ENCODE peak calls at places on chromosome 15, in seven cellular contexts. One of them, this sample, is unnamed.

GRCh38 chr15:39515765-39516164 is 65.1 kb upstream of the THBS1 start:
- DNase-seq in CD8-positive, alpha-beta T cell: no peak
- DNase-seq in AG10803: no peak
- DNase-seq in choroid plexus epithelial cell: no peak
- DNase-seq in cardiac muscle cell: no peak
- DNase-seq in fibroblast of pulmonary artery: no peak
- DNase-seq in neural progenitor cell: no peak
- DNase-seq in this sample: no peak

GRCh38 chr15:81263477-81263876 is 60.5 kb downstream of the STARD5 start:
- DNase-seq in CD8-positive, alpha-beta T cell: no peak
- DNase-seq in AG10803: no peak
- DNase-seq in choroid plexus epithelial cell: no peak
- DNase-seq in cardiac muscle cell: no peak
- DNase-seq in fibroblast of pulmonary artery: no peak
- DNase-seq in neural progenitor cell: no peak
- DNase-seq in this sample: no peak

GRCh38 chr15:67917037-67917436 is 77.2 kb upstream of the RNU6-1 start:
- DNase-seq in CD8-positive, alpha-beta T cell: no peak
- DNase-seq in AG10803: no peak
- DNase-seq in choroid plexus epithelial cell: no peak
- DNase-seq in cardiac muscle cell: no peak
- DNase-seq in fibroblast of pulmonary artery: no peak
- DNase-seq in neural progenitor cell: peak; percentile 14
- DNase-seq in this sample: no peak

GRCh38 chr15:55327392-55327791 is 8.4 kb downstream of the PIGB start:
- DNase-seq in CD8-positive, alpha-beta T cell: no peak
- DNase-seq in AG10803: no peak
- DNase-seq in choroid plexus epithelial cell: no peak
- DNase-seq in cardiac muscle cell: no peak
- DNase-seq in fibroblast of pulmonary artery: no peak
- DNase-seq in neural progenitor cell: no peak
- DNase-seq in this sample: no peak

GRCh38 chr15:48458876-48459275 is 127.6 kb downstream of the DUT start:
- DNase-seq in CD8-positive, alpha-beta T cell: no peak
- DNase-seq in AG10803: peak; percentile 84
- DNase-seq in choroid plexus epithelial cell: no peak
- DNase-seq in cardiac muscle cell: no peak
- DNase-seq in fibroblast of pulmonary artery: no peak
- DNase-seq in neural progenitor cell: no peak
- DNase-seq in this sample: no peak

GRCh38 chr15:65058394-65059368 is 9.1 kb downstream of the RASL12 start:
- DNase-seq in CD8-positive, alpha-beta T cell: no peak
- DNase-seq in AG10803: no peak
- DNase-seq in choroid plexus epithelial cell: no peak
- DNase-seq in cardiac muscle cell: no peak
- DNase-seq in fibroblast of pulmonary artery: no peak
- DNase-seq in neural progenitor cell: no peak
- DNase-seq in this sample: no peak

GRCh38 chr15:92958105-92958504 is 58.0 kb downstream of the CHD2 start:
- DNase-seq in CD8-positive, alpha-beta T cell: peak; percentile 38
- DNase-seq in AG10803: peak; percentile 46
- DNase-seq in choroid plexus epithelial cell: peak; percentile 55
- DNase-seq in cardiac muscle cell: peak; percentile 34
- DNase-seq in fibroblast of pulmonary artery: no peak
- DNase-seq in neural progenitor cell: no peak
- DNase-seq in this sample: peak; percentile 69

GRCh38 chr15:73918784-73919183 is 7.5 kb upstream of the LOXL1 start:
- DNase-seq in CD8-positive, alpha-beta T cell: no peak
- DNase-seq in AG10803: no peak
- DNase-seq in choroid plexus epithelial cell: no peak
- DNase-seq in cardiac muscle cell: no peak
- DNase-seq in fibroblast of pulmonary artery: no peak
- DNase-seq in neural progenitor cell: no peak
- DNase-seq in this sample: no peak

GRCh38 chr15:32152574-32152973 is 122.3 kb downstream of the CHRNA7 start:
- DNase-seq in CD8-positive, alpha-beta T cell: no peak
- DNase-seq in AG10803: no peak
- DNase-seq in choroid plexus epithelial cell: no peak
- DNase-seq in cardiac muscle cell: no peak
- DNase-seq in fibroblast of pulmonary artery: no peak
- DNase-seq in neural progenitor cell: no peak
- DNase-seq in this sample: no peak

GRCh38 chr15:36234743-36235142 is 344.7 kb upstream of the CDIN1 start:
- DNase-seq in CD8-positive, alpha-beta T cell: no peak
- DNase-seq in AG10803: no peak
- DNase-seq in choroid plexus epithelial cell: no peak
- DNase-seq in cardiac muscle cell: no peak
- DNase-seq in fibroblast of pulmonary artery: no peak
- DNase-seq in neural progenitor cell: no peak
- DNase-seq in this sample: no peak

GRCh38 chr15:91592586-91592985 is 260.9 kb upstream of the SLCO3A1 start:
- DNase-seq in CD8-positive, alpha-beta T cell: no peak
- DNase-seq in AG10803: no peak
- DNase-seq in choroid plexus epithelial cell: no peak
- DNase-seq in cardiac muscle cell: no peak
- DNase-seq in fibroblast of pulmonary artery: no peak
- DNase-seq in neural progenitor cell: no peak
- DNase-seq in this sample: no peak

GRCh38 chr15:36313021-36313420 is 266.4 kb upstream of the CDIN1 start:
- DNase-seq in CD8-positive, alpha-beta T cell: no peak
- DNase-seq in AG10803: peak; percentile 21
- DNase-seq in choroid plexus epithelial cell: no peak
- DNase-seq in cardiac muscle cell: no peak
- DNase-seq in fibroblast of pulmonary artery: no peak
- DNase-seq in neural progenitor cell: no peak
- DNase-seq in this sample: peak; percentile 26

GRCh38 chr15:31365655-31366127 is 39.1 kb downstream of the KLF13 start:
- DNase-seq in CD8-positive, alpha-beta T cell: peak; percentile 84
- DNase-seq in AG10803: peak; percentile 84
- DNase-seq in choroid plexus epithelial cell: peak; percentile 95
- DNase-seq in cardiac muscle cell: peak; percentile 97
- DNase-seq in fibroblast of pulmonary artery: peak; percentile 92
- DNase-seq in neural progenitor cell: peak; percentile 82
- DNase-seq in this sample: peak; percentile 75

GRCh38 chr15:62940755-62941361 is 101.7 kb upstream of the TPM1 start:
- DNase-seq in CD8-positive, alpha-beta T cell: no peak
- DNase-seq in AG10803: peak; percentile 93
- DNase-seq in choroid plexus epithelial cell: peak; percentile 96
- DNase-seq in cardiac muscle cell: peak; percentile 88
- DNase-seq in fibroblast of pulmonary artery: peak; percentile 92
- DNase-seq in neural progenitor cell: no peak
- DNase-seq in this sample: peak; percentile 97

GRCh38 chr15:53384417-53384816 is 375.0 kb downstream of the WDR72 start:
- DNase-seq in CD8-positive, alpha-beta T cell: no peak
- DNase-seq in AG10803: no peak
- DNase-seq in choroid plexus epithelial cell: no peak
- DNase-seq in cardiac muscle cell: no peak
- DNase-seq in fibroblast of pulmonary artery: no peak
- DNase-seq in neural progenitor cell: peak; percentile 25
- DNase-seq in this sample: no peak

GRCh38 chr15:95407534-95407933 is 923.0 kb upstream of the NR2F2 start:
- DNase-seq in CD8-positive, alpha-beta T cell: no peak
- DNase-seq in AG10803: no peak
- DNase-seq in choroid plexus epithelial cell: no peak
- DNase-seq in cardiac muscle cell: no peak
- DNase-seq in fibroblast of pulmonary artery: no peak
- DNase-seq in neural progenitor cell: no peak
- DNase-seq in this sample: no peak

GRCh38 chr15:57391537-57391936 is 15.2 kb downstream of the CGNL1 start:
- DNase-seq in CD8-positive, alpha-beta T cell: no peak
- DNase-seq in AG10803: no peak
- DNase-seq in choroid plexus epithelial cell: no peak
- DNase-seq in cardiac muscle cell: no peak
- DNase-seq in fibroblast of pulmonary artery: no peak
- DNase-seq in neural progenitor cell: no peak
- DNase-seq in this sample: no peak

GRCh38 chr15:98657721-98658120 is 9.4 kb downstream of the IGF1R start:
- DNase-seq in CD8-positive, alpha-beta T cell: no peak
- DNase-seq in AG10803: peak; percentile 22
- DNase-seq in choroid plexus epithelial cell: no peak
- DNase-seq in cardiac muscle cell: no peak
- DNase-seq in fibroblast of pulmonary artery: no peak
- DNase-seq in neural progenitor cell: no peak
- DNase-seq in this sample: no peak

DNA sequence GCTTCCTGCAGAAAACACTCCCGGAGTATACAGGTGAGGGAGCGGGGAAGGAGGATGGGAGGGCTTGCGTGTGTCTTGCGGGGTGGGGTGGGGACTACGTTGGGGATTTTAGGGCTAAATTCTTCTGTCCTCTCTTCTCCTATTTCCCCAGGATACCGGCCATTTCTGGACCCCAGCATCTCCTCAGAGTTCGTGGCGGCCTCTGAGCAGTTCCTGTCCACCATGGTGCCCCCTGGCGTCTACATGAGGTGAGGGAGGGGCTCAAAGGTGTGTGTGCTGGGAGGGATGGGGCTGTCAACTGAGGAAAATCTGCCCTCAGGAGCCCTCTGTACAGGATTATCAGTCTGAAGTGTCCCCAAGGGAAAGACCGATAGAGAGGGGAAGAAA is 6.6 kb downstream of the DUOX1 start:
- DNase-seq in CD8-positive, alpha-beta T cell: no peak
- DNase-seq in AG10803: no peak
- DNase-seq in choroid plexus epithelial cell: no peak
- DNase-seq in cardiac muscle cell: no peak
- DNase-seq in fibroblast of pulmonary artery: no peak
- DNase-seq in neural progenitor cell: peak; percentile 57
- DNase-seq in this sample: no peak
- TF ChIP-seq CTCF in CD8-positive, alpha-beta T cell: no peak
- TF ChIP-seq CTCF in AG10803: no peak
- TF ChIP-seq CTCF in choroid plexus epithelial cell: peak; percentile 41
- TF ChIP-seq CTCF in cardiac muscle cell: peak; percentile 42
- TF ChIP-seq CTCF in fibroblast of pulmonary artery: peak; percentile 26
- TF ChIP-seq CTCF in neural progenitor cell: peak; percentile 50
- TF ChIP-seq CTCF in this sample: peak; percentile 31

DNA sequence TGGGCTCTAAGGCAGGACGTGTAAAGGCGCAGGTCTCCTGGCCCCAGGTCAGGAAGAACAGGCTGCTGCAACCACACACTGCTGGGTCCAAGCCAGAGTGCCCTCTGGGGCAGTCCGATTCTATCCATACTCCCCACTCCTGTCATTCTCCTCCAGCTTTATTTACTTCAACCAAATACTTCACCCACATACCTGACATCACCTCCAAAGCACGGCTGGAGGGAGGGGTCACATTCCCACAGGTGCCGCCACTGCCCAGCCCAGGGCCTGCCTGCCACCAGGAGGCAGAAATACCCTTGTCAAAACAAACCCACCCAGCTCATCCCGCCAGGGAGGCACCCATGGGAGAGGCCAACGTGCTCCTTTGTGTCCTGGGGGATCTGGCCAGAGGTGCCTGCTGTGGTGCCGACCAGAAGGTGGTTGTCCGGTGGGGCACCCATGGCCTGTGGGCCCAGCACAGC is 100.4 kb downstream of the DAPK2 start:
- DNase-seq in CD8-positive, alpha-beta T cell: no peak
- DNase-seq in AG10803: no peak
- DNase-seq in choroid plexus epithelial cell: no peak
- DNase-seq in cardiac muscle cell: no peak
- DNase-seq in fibroblast of pulmonary artery: no peak
- DNase-seq in neural progenitor cell: no peak
- DNase-seq in this sample: no peak
- H3K4me3 ChIP-seq in CD8-positive, alpha-beta T cell: no peak overlapping the region
- H3K4me3 ChIP-seq in AG10803: no peak overlapping the region
- H3K4me3 ChIP-seq in choroid plexus epithelial cell: no peak overlapping the region
- H3K4me3 ChIP-seq in cardiac muscle cell: no peak overlapping the region
- H3K4me3 ChIP-seq in fibroblast of pulmonary artery: no peak overlapping the region
- H3K4me3 ChIP-seq in neural progenitor cell: no peak overlapping the region
- H3K4me3 ChIP-seq in this sample: no peak overlapping the region

GRCh38 chr15:70087708-70088352 is 9.9 kb downstream of the TLE3 start:
- DNase-seq in CD8-positive, alpha-beta T cell: no peak
- DNase-seq in AG10803: no peak
- DNase-seq in choroid plexus epithelial cell: no peak
- DNase-seq in cardiac muscle cell: no peak
- DNase-seq in fibroblast of pulmonary artery: no peak
- DNase-seq in neural progenitor cell: no peak
- DNase-seq in this sample: no peak
- TF ChIP-seq CTCF in CD8-positive, alpha-beta T cell: no peak
- TF ChIP-seq CTCF in AG10803: no peak
- TF ChIP-seq CTCF in choroid plexus epithelial cell: no peak
- TF ChIP-seq CTCF in cardiac muscle cell: no peak
- TF ChIP-seq CTCF in fibroblast of pulmonary artery: no peak
- TF ChIP-seq CTCF in neural progenitor cell: no peak
- TF ChIP-seq CTCF in this sample: no peak

DNA sequence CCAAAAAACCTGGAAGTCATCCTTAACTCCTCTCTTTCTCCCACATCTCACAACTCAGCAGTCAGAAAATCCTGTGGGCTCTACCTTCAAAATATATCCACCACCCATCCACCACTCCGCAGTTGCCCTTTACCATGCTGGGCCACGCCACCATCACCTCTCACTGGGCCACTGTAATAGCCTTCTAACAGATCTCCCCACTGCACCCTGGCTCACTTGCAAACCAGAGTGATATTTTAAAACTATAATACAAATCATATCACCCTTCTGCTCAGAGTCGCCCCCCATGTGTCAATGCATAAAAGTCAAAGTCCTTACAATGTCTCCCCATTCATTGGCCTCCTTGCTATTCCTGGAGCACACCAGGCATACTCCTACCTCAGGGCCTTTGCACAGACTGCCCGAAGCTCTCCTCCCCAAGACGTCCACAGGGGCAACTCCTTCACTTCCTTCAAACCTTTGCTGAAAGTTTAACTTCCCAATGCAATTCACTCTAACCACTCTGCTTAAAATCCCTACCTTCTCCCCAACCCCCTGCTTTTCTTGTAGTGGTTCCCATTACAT is 1.5 kb upstream of the LIPC start:
- DNase-seq in CD8-positive, alpha-beta T cell: no peak
- DNase-seq in AG10803: no peak
- DNase-seq in choroid plexus epithelial cell: no peak
- DNase-seq in cardiac muscle cell: no peak
- DNase-seq in fibroblast of pulmonary artery: no peak
- DNase-seq in neural progenitor cell: no peak
- DNase-seq in this sample: no peak
- H3K4me3 ChIP-seq in CD8-positive, alpha-beta T cell: no peak overlapping the region
- H3K4me3 ChIP-seq in AG10803: no peak overlapping the region
- H3K4me3 ChIP-seq in choroid plexus epithelial cell: no peak overlapping the region
- H3K4me3 ChIP-seq in cardiac muscle cell: no peak overlapping the region
- H3K4me3 ChIP-seq in fibroblast of pulmonary artery: no peak overlapping the region
- H3K4me3 ChIP-seq in neural progenitor cell: no peak overlapping the region
- H3K4me3 ChIP-seq in this sample: no peak overlapping the region

DNA sequence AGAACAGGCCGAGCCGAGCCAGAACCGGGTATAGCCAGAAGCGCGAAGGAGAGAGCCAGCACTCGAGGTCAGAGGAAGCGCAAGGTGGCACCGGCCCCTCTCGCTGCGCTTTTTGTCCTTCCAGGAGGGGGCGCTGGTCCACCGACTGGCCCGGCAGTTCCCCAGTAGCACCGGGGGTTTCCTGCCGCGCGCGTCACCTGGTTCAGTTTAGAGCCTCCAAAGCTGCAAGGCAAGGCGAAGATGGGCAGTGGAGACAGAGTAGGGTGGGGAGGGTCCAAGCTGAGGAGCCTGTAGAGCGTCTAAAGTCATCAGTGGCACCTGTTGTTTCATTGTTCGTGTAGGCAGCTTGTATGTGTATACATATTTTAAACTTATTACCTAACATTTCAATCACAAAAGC is 7.6 kb upstream of the NR2E3 start:
- DNase-seq in CD8-positive, alpha-beta T cell: no peak
- DNase-seq in AG10803: no peak
- DNase-seq in choroid plexus epithelial cell: no peak
- DNase-seq in cardiac muscle cell: no peak
- DNase-seq in fibroblast of pulmonary artery: no peak
- DNase-seq in neural progenitor cell: peak; percentile 47
- DNase-seq in this sample: no peak
- TF ChIP-seq CTCF in CD8-positive, alpha-beta T cell: no peak
- TF ChIP-seq CTCF in AG10803: peak; percentile 20
- TF ChIP-seq CTCF in choroid plexus epithelial cell: peak; percentile 56
- TF ChIP-seq CTCF in cardiac muscle cell: peak; percentile 42
- TF ChIP-seq CTCF in fibroblast of pulmonary artery: peak; percentile 32
- TF ChIP-seq CTCF in neural progenitor cell: peak; percentile 55
- TF ChIP-seq CTCF in this sample: peak; percentile 38

This sample was measured in astrocyte of the spinal cord.